ENCODE peak calls at places on chromosome 11, in six cellular contexts. Y is EH; X is HFF-Myc; L is NCI-H2107; E is mesendoderm; Z is activated CD4-positive, alpha-beta T cell treated with anti-CD3 and anti-CD28 coated beads, Interleukin-2, amount 50 U/mL, for 24 hours. O is an unnamed sample.

GRCh38 chr11:79434263-79434662 is 6.6 kb downstream of the TENM4 start:
- DNase-seq in Y (no peak), X (no peak), L (no peak), E (no peak), Z (no peak), O (peak)

GRCh38 chr11:125922156-125922555 is 17.8 kb downstream of the DDX25 start:
- DNase-seq in Y (no peak), X (no peak), L (no peak), E (no peak), Z (no peak), O (no peak)

GRCh38 chr11:126115820-126116319 is 53.2 kb upstream of the CDON start:
- DNase-seq in Y (peak), X (peak), L (no peak), E (peak), Z (no peak), O (peak)

GRCh38 chr11:60840711-60841430 is 1.0 kb upstream of the CCDC86 start:
- DNase-seq in Y (peak), X (peak), L (no peak), E (no peak), Z (no peak), O (peak)

GRCh38 chr11:70078095-70078795 is at the start of gene ANO1:
- DNase-seq in Y (no peak), X (no peak), L (no peak), E (no peak), Z (no peak), O (peak)

GRCh38 chr11:61794579-61794978 is 1.9 kb downstream of the FEN1 start:
- DNase-seq in Y (no peak), X (no peak), L (no peak), E (no peak), Z (no peak), O (no peak)

GRCh38 chr11:84003181-84003580 is 717.0 kb upstream of the CCDC90B start:
- DNase-seq in Y (no peak), X (no peak), L (no peak), E (no peak), Z (no peak), O (no peak)

GRCh38 chr11:2740275-2740940 is 40.6 kb upstream of the KCNQ1OT1 start:
- DNase-seq in Y (no peak), X (no peak), L (no peak), E (no peak), Z (no peak), O (no peak)

GRCh38 chr11:36540998-36541397 is 26.8 kb upstream of the RAG1 start:
- DNase-seq in Y (peak), X (peak), L (peak), E (peak), Z (no peak), O (peak)

GRCh38 chr11:70352601-70353000 is 45.7 kb upstream of the CTTN start:
- DNase-seq in Y (no peak), X (no peak), L (no peak), E (no peak), Z (no peak), O (no peak)

GRCh38 chr11:20131744-20132666 is 28.3 kb downstream of the DBX1 start:
- DNase-seq in Y (peak), X (no peak), L (peak), E (peak), Z (no peak), O (peak)

GRCh38 chr11:12411806-12412727 is 34.7 kb downstream of the PARVA start:
- DNase-seq in Y (peak), X (peak), L (peak), E (peak), Z (no peak), O (peak)

GRCh38 chr11:11987503-11988022 is 20.9 kb downstream of the DKK3 start:
- DNase-seq in Y (peak), X (peak), L (no peak), E (peak), Z (no peak), O (peak)

GRCh38 chr11:128687321-128687720 is 6.6 kb upstream of the FLI1 start:
- DNase-seq in Y (peak), X (no peak), L (no peak), E (peak), Z (no peak), O (peak)

GRCh38 chr11:92941676-92942571 is 27.5 kb upstream of the MTNR1B start:
- DNase-seq in Y (peak), X (peak), L (no peak), E (peak), Z (no peak), O (no peak)

GRCh38 chr11:134846776-134847722 is 435.0 kb upstream of the B3GAT1 start:
- DNase-seq in Y (no peak), X (no peak), L (no peak), E (no peak), Z (no peak), O (no peak)

GRCh38 chr11:61897387-61898246 is 6.3 kb upstream of the FADS3 start:
- DNase-seq in Y (peak), X (no peak), L (peak), E (peak), Z (peak), O (peak)

GRCh38 chr11:47327025-47327424 is 25.5 kb downstream of the MYBPC3 start:
- DNase-seq in Y (no peak), X (no peak), L (peak), E (no peak), Z (no peak), O (no peak)

GRCh38 chr11:26286472-26287066 is 45.4 kb upstream of the ANO3 start:
- DNase-seq in Y (peak), X (no peak), L (no peak), E (peak), Z (no peak), O (peak)

GRCh38 chr11:12457030-12457600 is 79.7 kb downstream of the PARVA start:
- DNase-seq in Y (peak), X (no peak), L (no peak), E (no peak), Z (no peak), O (no peak)

GRCh38 chr11:106426696-106427095 is 349.2 kb downstream of the AASDHPPT start:
- DNase-seq in Y (no peak), X (no peak), L (no peak), E (no peak), Z (no peak), O (no peak)

GRCh38 chr11:66950113-66950535 is 8.1 kb downstream of the PC start:
- DNase-seq in Y (peak), X (no peak), L (peak), E (peak), Z (no peak), O (peak)

GRCh38 chr11:6681949-6682348 is 1.2 kb downstream of the MRPL17 start:
- DNase-seq in Y (peak), X (no peak), L (no peak), E (peak), Z (no peak), O (peak)

GRCh38 chr11:91067666-91068065 is 844.8 kb upstream of the CHORDC1 start:
- DNase-seq in Y (no peak), X (no peak), L (no peak), E (no peak), Z (no peak), O (no peak)

GRCh38 chr11:27861706-27862430 is 161.6 kb upstream of the BDNF start:
- DNase-seq in Y (peak), X (peak), L (no peak), E (no peak), Z (no peak), O (peak)

GRCh38 chr11:68657021-68657780 is 27.1 kb upstream of the GAL start:
- DNase-seq in Y (no peak), X (no peak), L (no peak), E (no peak), Z (no peak), O (no peak)

GRCh38 chr11:34565417-34566208 is 52.0 kb upstream of the ELF5 start:
- DNase-seq in Y (peak), X (no peak), L (no peak), E (peak), Z (no peak), O (no peak)

GRCh38 chr11:118142809-118143208 is 9.8 kb downstream of the SCN4B start:
- DNase-seq in Y (peak), X (no peak), L (no peak), E (no peak), Z (no peak), O (no peak)

GRCh38 chr11:2088746-2089535 is 50.2 kb downstream of the IGF2 start:
- DNase-seq in Y (no peak), X (no peak), L (no peak), E (peak), Z (no peak), O (no peak)

GRCh38 chr11:69892237-69892985 is 73.2 kb upstream of the FGF3 start:
- DNase-seq in Y (no peak), X (no peak), L (no peak), E (peak), Z (no peak), O (peak)

GRCh38 chr11:35483131-35483800 is 42.1 kb downstream of the PAMR1 start:
- DNase-seq in Y (peak), X (no peak), L (no peak), E (no peak), Z (no peak), O (no peak)

GRCh38 chr11:33723238-33723881 is 12.9 kb downstream of the CD59 start:
- DNase-seq in Y (peak), X (no peak), L (no peak), E (peak), Z (no peak), O (peak)

GRCh38 chr11:65116370-65117205 is 913 bp downstream of the ZNHIT2 start:
- DNase-seq in Y (peak), X (no peak), L (no peak), E (peak), Z (no peak), O (peak)

GRCh38 chr11:68340003-68340767 is 27.8 kb downstream of the LRP5 start:
- DNase-seq in Y (no peak), X (no peak), L (no peak), E (no peak), Z (no peak), O (no peak)

GRCh38 chr11:61158691-61159381 is 2.4 kb downstream of the VPS37C start:
- DNase-seq in Y (peak), X (no peak), L (no peak), E (peak), Z (no peak), O (peak)

GRCh38 chr11:117809236-117810055 is 12.4 kb upstream of the DSCAML1 start:
- DNase-seq in Y (peak), X (no peak), L (peak), E (peak), Z (no peak), O (peak)

GRCh38 chr11:76076749-76077148 is 129.6 kb downstream of the WNT11 start:
- DNase-seq in Y (no peak), X (no peak), L (no peak), E (no peak), Z (no peak), O (no peak)

GRCh38 chr11:69493931-69494821 is 12.7 kb downstream of the LINC01488 start:
- DNase-seq in Y (no peak), X (no peak), L (no peak), E (no peak), Z (no peak), O (no peak)